ENCODE peak calls at places on chromosomes 4 and X, in seven cellular contexts. C is HFF-Myc; J is NCI-H1105 treated with DMSO at 0.1 percent for 48 hours; B is stimulated activated CD8-positive, alpha-beta memory T cell treated with anti-CD3 and anti-CD28 coated beads, Interleukin-15, amount 100 ng/mL, for 24 hours; V is naive B cell; Q is germinal center; T is activated naive CD4-positive, alpha-beta T cell treated with anti-CD3 and anti-CD28 coated beads, Interleukin-2, amount 10 ng/mL, durations not matched to agents 7 days and 5 days. H is an unnamed sample.

GRCh38 chr4:56435001-56435747 is at the start of gene PPAT:
- DNase-seq in B (peak), T (peak), Q (peak), C (peak), J (peak), V (peak), H (peak)

GRCh38 chr4:139274790-139275189 is 5.2 kb downstream of the MGARP start:
- DNase-seq in B (no peak), J (no peak), V (no peak), C (no peak), T (no peak), Q (no peak), H (no peak)

GRCh38 chr4:185566972-185567749 is 31.9 kb upstream of the PDLIM3 start:
- DNase-seq in B (no peak), T (no peak), C (peak), Q (no peak), V (no peak), J (no peak), H (no peak)

GRCh38 chr4:99838927-99839326 is 22.3 kb downstream of the DAPP1 start:
- DNase-seq in Q (no peak), C (no peak), V (no peak), T (no peak), B (no peak), J (no peak), H (no peak)

GRCh38 chr4:173821031-173821430 is 291.0 kb upstream of the HAND2 start:
- DNase-seq in V (no peak), Q (no peak), J (no peak), T (no peak), B (no peak), C (no peak), H (no peak)

GRCh38 chr4:74555231-74555630 is 110.3 kb downstream of the AREG start:
- DNase-seq in J (no peak), C (peak), B (no peak), T (no peak), Q (no peak), V (no peak), H (no peak)

GRCh38 chr4:152431784-152432183 is 104.1 kb downstream of the FBXW7 start:
- DNase-seq in T (no peak), Q (no peak), B (no peak), J (no peak), V (no peak), C (no peak), H (no peak)

GRCh38 chr4:70802923-70803605 is 36.6 kb downstream of the GRSF1 start:
- DNase-seq in C (no peak), V (no peak), B (no peak), Q (no peak), J (no peak), T (no peak), H (no peak)

GRCh38 chr4:97994765-97995465 is 148.4 kb downstream of the STPG2 start:
- DNase-seq in T (no peak), J (no peak), V (no peak), B (no peak), Q (no peak), C (no peak), H (no peak)

GRCh38 chr4:159305129-159305528 is 202.2 kb downstream of the RAPGEF2 start:
- DNase-seq in T (no peak), J (no peak), B (no peak), Q (no peak), C (no peak), V (no peak), H (no peak)

GRCh38 chr4:98519268-98519993 is 139.0 kb downstream of the TSPAN5 start:
- DNase-seq in B (no peak), J (no peak), T (no peak), C (no peak), Q (no peak), V (no peak), H (no peak)

GRCh38 chr4:147683717-147684700 is at the start of gene PRMT9:
- DNase-seq in T (peak), V (peak), Q (peak), C (peak), B (peak), J (peak), H (peak)

GRCh38 chr4:72974694-72975487 is 94.6 kb downstream of the COX18 start:
- DNase-seq in Q (no peak), J (peak), T (no peak), C (no peak), B (no peak), V (no peak), H (no peak)

GRCh38 chr4:89300490-89300889 is 7.1 kb downstream of the GPRIN3 start:
- DNase-seq in Q (no peak), C (no peak), T (no peak), B (no peak), J (no peak), V (no peak), H (no peak)

GRCh38 chrX:105821471-105822081 is 763 bp upstream of the NRK start:
- DNase-seq in C (no peak), Q (no peak), J (peak), V (no peak), T (no peak), B (no peak), H (no peak)

GRCh38 chrX:47595701-47596655 is 13.7 kb downstream of the TIMP1 start:
- DNase-seq in Q (no peak), J (no peak), B (no peak), V (no peak), C (no peak), T (no peak), H (no peak)

GRCh38 chrX:97238632-97239031 is 354.9 kb downstream of the RPA4 start:
- DNase-seq in B (no peak), J (no peak), T (no peak), V (no peak), Q (no peak), C (no peak), H (no peak)

GRCh38 chr4:179059396-179059795 is 1617.2 kb upstream of the AGA start:
- DNase-seq in V (no peak), B (no peak), Q (no peak), J (no peak), C (no peak), T (no peak), H (no peak)

GRCh38 chr4:78518551-78518950 is 33.0 kb upstream of the ANXA3 start:
- DNase-seq in Q (no peak), V (no peak), B (no peak), C (no peak), J (no peak), T (no peak), H (no peak)

GRCh38 chrX:23369037-23369436 is 34.4 kb downstream of the PTCHD1 start:
- DNase-seq in V (no peak), B (no peak), C (no peak), J (no peak), T (no peak), Q (no peak), H (no peak)

GRCh38 chr4:148574502-148574901 is 132.3 kb upstream of the NR3C2 start:
- DNase-seq in V (no peak), B (no peak), J (no peak), T (no peak), Q (no peak), C (no peak), H (no peak)

GRCh38 chr4:10084651-10085320 is 31.8 kb downstream of the WDR1 start:
- DNase-seq in J (no peak), B (no peak), C (no peak), T (peak), V (no peak), Q (no peak), H (no peak)

GRCh38 chr4:37139987-37140386 is 104.6 kb upstream of the NWD2 start:
- DNase-seq in B (no peak), Q (no peak), C (no peak), V (no peak), T (no peak), J (no peak), H (no peak)

GRCh38 chr4:4761128-4761991 is 98.1 kb upstream of the MSX1 start:
- DNase-seq in V (no peak), J (no peak), C (no peak), B (no peak), T (no peak), Q (peak), H (peak)

GRCh38 chr4:48129307-48130014 is 4.6 kb downstream of the TXK start:
- DNase-seq in Q (no peak), C (no peak), B (no peak), V (no peak), J (no peak), T (peak), H (no peak)